ENCODE peak calls at places on chromosomes 4 and X, in four cellular contexts. Q, E, T and N are unnamed samples.

GRCh38 chr4:109465065-109465464 is 31.4 kb downstream of the SEC24B start:
- DNase-seq in Q (no peak), E (no peak), T (no peak), N (no peak)

GRCh38 chrX:74232859-74233258 is 71.1 kb upstream of the ZCCHC13 start:
- DNase-seq in Q (no peak), E (no peak), T (no peak), N (no peak)

GRCh38 chr4:159027535-159027934 is 75.3 kb upstream of the RAPGEF2 start:
- DNase-seq in Q (no peak), E (no peak), T (peak; percentile 59), N (no peak)

GRCh38 chr4:24197891-24198290 is 308.0 kb upstream of the PPARGC1A start:
- DNase-seq in Q (no peak), E (no peak), T (no peak), N (no peak)

GRCh38 chrX:150478496-150479492 is 89.6 kb upstream of the MTM1 start:
- DNase-seq in Q (no peak), E (no peak), T (peak; percentile 67), N (no peak)

GRCh38 chrX:119549327-119550016 is 15.7 kb downstream of the STEEP1 start:
- DNase-seq in Q (no peak), E (no peak), T (no peak), N (no peak)

GRCh38 chr4:164550989-164551712 is 202.8 kb upstream of the SMIM31 start:
- DNase-seq in Q (no peak), E (no peak), T (no peak), N (no peak)

GRCh38 chr4:144650311-144650820 is 4.4 kb downstream of the HHIP start:
- DNase-seq in Q (no peak), E (no peak), T (no peak), N (no peak)

GRCh38 chr4:104986306-104986705 is 160.4 kb upstream of the TET2 start:
- DNase-seq in Q (no peak), E (no peak), T (no peak), N (no peak)

GRCh38 chr4:141458501-141458900 is 177.9 kb upstream of the IL15 start:
- DNase-seq in Q (no peak), E (no peak), T (no peak), N (no peak)

GRCh38 chr4:73053974-73054480 is 15.5 kb downstream of the COX18 start:
- DNase-seq in Q (no peak), E (no peak), T (no peak), N (no peak)

GRCh38 chr4:112889619-112890294 is 159.7 kb upstream of the ANK2 start:
- DNase-seq in Q (no peak), E (no peak), T (peak; percentile 54), N (no peak)

GRCh38 chrX:47941423-47941822 is 62.4 kb downstream of the ZNF182 start:
- DNase-seq in Q (no peak), E (no peak), T (peak; percentile 71), N (no peak)

GRCh38 chrX:153766871-153767673 is 3.0 kb downstream of the PLXNB3 start:
- DNase-seq in Q (no peak), E (peak; percentile 50), T (no peak), N (no peak)

GRCh38 chr4:104128850-104129213 is 365.9 kb downstream of the CXXC4 start:
- DNase-seq in Q (no peak), E (no peak), T (no peak), N (peak; percentile 30)

GRCh38 chr4:75849459-75849858 is 52.8 kb downstream of the PPEF2 start:
- DNase-seq in Q (no peak), E (no peak), T (no peak), N (no peak)

GRCh38 chr4:89273741-89274141 is 33.9 kb downstream of the GPRIN3 start:
- DNase-seq in Q (no peak), E (no peak), T (no peak), N (peak; percentile 59)

GRCh38 chr4:21858971-21859370 is 89.6 kb downstream of the KCNIP4 start:
- DNase-seq in Q (no peak), E (no peak), T (no peak), N (no peak)

GRCh38 chr4:86484241-86484640 is 109.9 kb upstream of the PTPN13 start:
- DNase-seq in Q (no peak), E (no peak), T (peak; percentile 84), N (no peak)

GRCh38 chr4:176319237-176319703 is 496 bp upstream of the SPCS3 start:
- DNase-seq in Q (no peak), E (no peak), T (no peak), N (no peak)

GRCh38 chr4:149031399-149031798 is 589.2 kb upstream of the NR3C2 start:
- DNase-seq in Q (no peak), E (no peak), T (peak; percentile 31), N (peak; percentile 71)

GRCh38 chr4:35189988-35190613 is 1054.2 kb downstream of the ARAP2 start:
- DNase-seq in Q (no peak), E (no peak), T (no peak), N (no peak)

GRCh38 chr4:156970501-156971167 is 965 bp downstream of the PDGFC start:
- DNase-seq in Q (peak; percentile 88), E (peak; percentile 80), T (peak; percentile 55), N (peak; percentile 66)

GRCh38 chr4:142817442-142817841 is 28.7 kb downstream of the INPP4B start:
- DNase-seq in Q (no peak), E (peak; percentile 60), T (no peak), N (no peak)

GRCh38 chr4:5746829-5747745 is 36.1 kb downstream of the EVC start:
- DNase-seq in Q (peak; percentile 68), E (no peak), T (no peak), N (no peak)

GRCh38 chrX:123993904-123994635 is 32.6 kb downstream of the STAG2 start:
- DNase-seq in Q (no peak), E (no peak), T (no peak), N (no peak)

GRCh38 chrX:153708415-153708814 is 15.8 kb downstream of the BCAP31 start:
- DNase-seq in Q (peak; percentile 85), E (peak; percentile 74), T (no peak), N (peak; percentile 90)

GRCh38 chr4:173185832-173186545 is 17.4 kb downstream of the GALNT7 start:
- DNase-seq in Q (no peak), E (no peak), T (no peak), N (peak; percentile 94)

GRCh38 chr4:111475001-111475400 is 670.3 kb upstream of the FAM241A start:
- DNase-seq in Q (no peak), E (no peak), T (no peak), N (peak; percentile 6)

GRCh38 chr4:172573899-172574298 is 594.7 kb upstream of the GALNT7 start:
- DNase-seq in Q (no peak), E (no peak), T (no peak), N (peak; percentile 1)

GRCh38 chr4:19729873-19730735 is 521.6 kb upstream of the SLIT2 start:
- DNase-seq in Q (no peak), E (no peak), T (no peak), N (no peak)

DNA sequence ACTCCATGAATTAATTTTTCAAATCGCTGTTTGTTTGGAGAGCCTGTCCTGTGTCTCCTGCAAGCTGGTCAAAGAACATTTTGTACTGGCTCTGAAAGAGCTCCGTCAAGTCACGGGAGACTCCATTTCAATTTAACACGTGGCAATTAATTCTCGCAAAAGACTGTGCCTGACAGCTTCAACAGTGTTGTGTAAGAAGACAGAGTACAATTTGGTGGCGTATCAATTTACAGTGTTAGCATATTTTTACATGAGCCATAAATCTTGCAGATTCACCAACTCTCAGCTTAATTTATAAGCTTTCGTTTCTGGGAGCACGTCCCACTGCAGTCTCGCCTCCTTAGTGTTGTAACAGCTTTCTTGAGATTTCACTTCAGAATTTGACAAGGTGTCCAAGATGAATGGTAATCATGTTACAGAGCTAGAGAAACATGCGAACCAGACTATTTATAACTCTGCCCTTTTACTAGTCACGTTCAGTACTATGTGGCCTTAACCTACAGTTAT is 70.8 kb downstream of the RWDD4 start:
- DNase-seq in Q (no peak), E (no peak), T (no peak), N (peak; percentile 50)
- H3K4me3 ChIP-seq in Q (peak overlapping the region; percentile 10), E (peak overlapping the region; percentile 73), T (no peak overlapping the region), N (no peak overlapping the region)

GRCh38 chr4:184267206-184267608 is 49.5 kb upstream of the ENPP6 start:
- DNase-seq in Q (no peak), E (no peak), T (peak; percentile 53), N (no peak)

GRCh38 chr4:184263461-184263860 is 45.8 kb upstream of the ENPP6 start:
- DNase-seq in Q (no peak), E (no peak), T (no peak), N (no peak)

GRCh38 chr4:184267673-184268573 is 50.2 kb upstream of the ENPP6 start:
- DNase-seq in Q (no peak), E (peak; percentile 78), T (peak; percentile 96), N (peak; percentile 77)

GRCh38 chr4:184263910-184264732 is 46.4 kb upstream of the ENPP6 start:
- DNase-seq in Q (peak; percentile 98), E (peak; percentile 96), T (peak; percentile 98), N (peak; percentile 91)

GRCh38 chr4:184265566-184266351 is 48.1 kb upstream of the ENPP6 start:
- DNase-seq in Q (no peak), E (no peak), T (peak; percentile 86), N (peak; percentile 30)
- H3K4me1 ChIP-seq in Q (peaks cover 7% of the 10 kb centered on the region), E (no peaks in the 10 kb centered on the region), T (peaks cover 47% of the 10 kb centered on the region), N (peaks cover 3% of the 10 kb centered on the region)

GRCh38 chrX:13235930-13236329 is 83.9 kb downstream of the ATXN3L start:
- DNase-seq in Q (no peak), E (no peak), T (no peak), N (peak; percentile 55)

GRCh38 chrX:13239272-13239671 is 80.6 kb downstream of the ATXN3L start:
- DNase-seq in Q (no peak), E (no peak), T (no peak), N (no peak)
- H3K4me3 ChIP-seq in Q (no peak overlapping the region), E (no peak overlapping the region), T (no peak overlapping the region), N (no peak overlapping the region)

GRCh38 chrX:118525146-118525725 is 29.6 kb downstream of the DOCK11 start:
- DNase-seq in Q (no peak), E (no peak), T (no peak), N (no peak)

GRCh38 chrX:118526149-118526548 is 30.5 kb downstream of the DOCK11 start:
- DNase-seq in Q (no peak), E (no peak), T (no peak), N (no peak)

GRCh38 chrX:118528089-118528753 is 32.6 kb downstream of the DOCK11 start:
- DNase-seq in Q (no peak), E (no peak), T (peak; percentile 56), N (peak; percentile 25)

GRCh38 chrX:118534716-118535493 is 39.3 kb downstream of the DOCK11 start:
- DNase-seq in Q (no peak), E (no peak), T (no peak), N (no peak)

DNA sequence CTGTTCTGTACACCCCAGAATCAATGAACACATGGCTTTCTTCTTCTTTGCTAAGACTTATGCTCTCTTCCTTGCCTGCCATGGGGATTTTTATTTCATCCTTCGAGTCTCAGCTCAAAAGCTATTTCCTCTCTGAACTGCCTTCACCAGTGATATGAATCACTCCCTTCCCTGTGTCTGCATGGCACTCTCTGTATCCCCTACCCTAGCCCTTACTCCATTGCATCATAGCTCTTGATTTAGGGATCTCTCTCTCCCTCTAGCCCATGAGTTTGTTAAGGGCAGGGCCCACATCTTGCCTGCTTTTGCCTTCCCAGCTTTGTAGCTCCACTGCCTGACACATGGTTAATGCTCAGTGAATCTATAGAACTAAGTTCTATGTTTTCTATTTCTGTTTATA is 34.9 kb downstream of the DOCK11 start:
- DNase-seq in Q (no peak), E (no peak), T (no peak), N (no peak)
- H3K4me1 ChIP-seq in Q (no peaks in the 10 kb centered on the region), E (no peaks in the 10 kb centered on the region), T (peaks cover 5% of the 10 kb centered on the region), N (no peaks in the 10 kb centered on the region)